ENCODE peak calls at places on chromosomes 11 and 22, in seven cellular contexts. F, Q, N, L, S, B and O are unnamed samples.

GRCh38 chr22:27576413-27576812 is 225.1 kb downstream of the MN1 start:
- DNase-seq in F (no peak), Q (no peak), N (no peak), L (no peak), S (no peak), B (no peak), O (no peak)

GRCh38 chr11:95138448-95138847 is 48.8 kb downstream of the ENDOD1 start:
- DNase-seq in F (no peak), Q (no peak), N (no peak), L (no peak), S (no peak), B (no peak), O (no peak)

GRCh38 chr11:71294846-71295600 is 42.6 kb upstream of the SHANK2 start:
- DNase-seq in F (no peak), Q (peak; percentile 5), N (no peak), L (no peak), S (no peak), B (no peak), O (no peak)

GRCh38 chr11:32122200-32122599 is 31.3 kb downstream of the RCN1 start:
- DNase-seq in F (no peak), Q (no peak), N (no peak), L (no peak), S (no peak), B (no peak), O (no peak)

GRCh38 chr11:57586711-57587110 is 10.8 kb upstream of the SERPING1 start:
- DNase-seq in F (no peak), Q (no peak), N (no peak), L (no peak), S (no peak), B (no peak), O (no peak)

GRCh38 chr22:30127749-30128166 is 47.5 kb downstream of the HORMAD2 start:
- DNase-seq in F (no peak), Q (no peak), N (no peak), L (no peak), S (no peak), B (no peak), O (no peak)

GRCh38 chr11:100356035-100356434 is 331.1 kb upstream of the ARHGAP42 start:
- DNase-seq in F (no peak), Q (no peak), N (no peak), L (no peak), S (no peak), B (no peak), O (no peak)

GRCh38 chr22:50738649-50739227 is 734 bp downstream of the ACR start:
- DNase-seq in F (no peak), Q (no peak), N (no peak), L (no peak), S (no peak), B (no peak), O (no peak)

GRCh38 chr11:59172345-59173079 is 580 bp downstream of the DTX4 start:
- DNase-seq in F (peak; percentile 58), Q (peak; percentile 32), N (peak; percentile 35), L (peak; percentile 46), S (no peak), B (peak; percentile 58), O (no peak)

GRCh38 chr11:69034123-69034522 is 14.6 kb upstream of the TPCN2 start:
- DNase-seq in F (no peak), Q (no peak), N (no peak), L (no peak), S (no peak), B (no peak), O (no peak)

GRCh38 chr11:111736191-111736590 is 30.0 kb downstream of the PPP2R1B start:
- DNase-seq in F (no peak), Q (no peak), N (peak; percentile 42), L (no peak), S (no peak), B (peak; percentile 50), O (no peak)

GRCh38 chr22:23547818-23548500 is 32.1 kb downstream of the IGLL1 start:
- DNase-seq in F (no peak), Q (no peak), N (no peak), L (peak; percentile 82), S (no peak), B (no peak), O (no peak)

GRCh38 chr11:62242021-62242420 is at the start of gene SCGB1D2:
- DNase-seq in F (no peak), Q (peak; percentile 36), N (no peak), L (peak; percentile 92), S (no peak), B (no peak), O (no peak)

GRCh38 chr22:49215840-49216239 is 611.8 kb downstream of the BRD1 start:
- DNase-seq in F (peak; percentile 13), Q (no peak), N (no peak), L (no peak), S (no peak), B (no peak), O (no peak)

GRCh38 chr11:122747358-122747757 is 90.9 kb upstream of the CRTAM start:
- DNase-seq in F (no peak), Q (no peak), N (no peak), L (no peak), S (no peak), B (no peak), O (no peak)

GRCh38 chr11:110901441-110901840 is 189.2 kb upstream of the ARHGAP20 start:
- DNase-seq in F (no peak), Q (no peak), N (no peak), L (no peak), S (no peak), B (no peak), O (no peak)

GRCh38 chr22:35044607-35045390 is 21.2 kb upstream of the ISX start:
- DNase-seq in F (no peak), Q (no peak), N (no peak), L (no peak), S (no peak), B (no peak), O (no peak)

GRCh38 chr22:40728731-40729189 is 49.5 kb downstream of the MCHR1 start:
- DNase-seq in F (peak; percentile 51), Q (no peak), N (no peak), L (peak; percentile 79), S (no peak), B (no peak), O (no peak)